ENCODE peak calls at places on chromosome 16, in seven cellular contexts. E is nephron progenitor cell, F is tibial artery, L is neural progenitor cell, T is right lobe of liver, O is heart left ventricle, R is body of pancreas. C is an unnamed sample.

GRCh38 chr16:31421587-31421986 is 6.6 kb downstream of the COX6A2 start:
- DNase-seq in E (no peak), T (no peak), R (no peak), L (no peak), F (no peak), O (no peak), C (no peak)

GRCh38 chr16:55248494-55248893 is 75.5 kb upstream of the IRX6 start:
- DNase-seq in F (no peak), R (no peak), E (no peak), T (no peak), O (no peak), L (no peak), C (no peak)

GRCh38 chr16:81462683-81463082 is 18.1 kb downstream of the CMIP start:
- DNase-seq in R (no peak), E (no peak), O (no peak), T (no peak), L (no peak), F (no peak), C (no peak)

GRCh38 chr16:86303787-86304685 is 206.3 kb upstream of the FOXF1 start:
- DNase-seq in T (no peak), O (no peak), L (no peak), F (no peak), R (no peak), E (peak; percentile 61), C (no peak)

GRCh38 chr16:10362077-10362863 is 23.6 kb upstream of the ATF7IP2 start:
- DNase-seq in E (no peak), F (no peak), L (no peak), T (peak; percentile 62), R (no peak), O (no peak), C (no peak)

GRCh38 chr16:28915181-28915580 is 9.9 kb downstream of the RABEP2 start:
- DNase-seq in F (no peak), O (no peak), R (no peak), E (no peak), T (no peak), L (no peak), C (no peak)

GRCh38 chr16:78866556-78866955 is 734.0 kb downstream of the MAF start:
- DNase-seq in T (no peak), F (no peak), L (no peak), E (no peak), R (no peak), O (no peak), C (no peak)

GRCh38 chr16:88292007-88292940 is 90.5 kb upstream of the ZNF469 start:
- DNase-seq in R (no peak), E (no peak), L (no peak), O (no peak), T (peak; percentile 37), F (no peak), C (no peak)

GRCh38 chr16:23145608-23146007 is 3.6 kb downstream of the USP31 start:
- DNase-seq in R (no peak), T (no peak), F (no peak), E (no peak), L (no peak), O (no peak), C (no peak)

GRCh38 chr16:56783332-56783731 is 53.4 kb downstream of the NUP93 start:
- DNase-seq in O (no peak), F (no peak), T (no peak), L (no peak), E (no peak), R (no peak), C (no peak)

GRCh38 chr16:4217246-4218131 is 24.4 kb downstream of the SRL start:
- DNase-seq in F (no peak), R (no peak), E (no peak), O (peak; percentile 90), T (no peak), L (peak; percentile 32), C (no peak)

GRCh38 chr16:85879975-85880831 is 18.8 kb upstream of the IRF8 start:
- DNase-seq in E (no peak), L (no peak), R (no peak), T (no peak), O (no peak), F (no peak), C (no peak)

GRCh38 chr16:82432261-82432660 is 194.5 kb upstream of the CDH13 start:
- DNase-seq in L (no peak), F (no peak), T (no peak), R (no peak), E (no peak), O (no peak), C (no peak)

GRCh38 chr16:67150058-67150832 is 553 bp downstream of the B3GNT9 start:
- DNase-seq in O (peak; percentile 62), T (peak; percentile 60), E (peak; percentile 77), F (peak; percentile 50), L (peak; percentile 86), R (peak; percentile 28), C (no peak)

GRCh38 chr16:306911-307370 is 24.0 kb downstream of the PDIA2 start:
- DNase-seq in O (no peak), R (no peak), F (no peak), L (no peak), E (no peak), T (no peak), C (no peak)

GRCh38 chr16:82629441-82630027 is 2.8 kb downstream of the CDH13 start:
- DNase-seq in O (no peak), T (no peak), F (no peak), R (no peak), L (peak; percentile 38), E (no peak), C (no peak)

GRCh38 chr16:80931985-80932720 is 74.5 kb downstream of the CMC2 start:
- DNase-seq in E (peak; percentile 67), T (peak; percentile 81), L (peak; percentile 72), R (peak; percentile 50), O (peak; percentile 82), F (peak; percentile 62), C (no peak)

GRCh38 chr16:1420111-1420539 is 422 bp downstream of the UQCC4 start:
- DNase-seq in F (no peak), E (no peak), T (peak; percentile 62), L (no peak), R (no peak), O (peak; percentile 39), C (no peak)

GRCh38 chr16:56629531-56629930 is 2.9 kb upstream of the MT1M start:
- DNase-seq in R (no peak), E (no peak), T (no peak), L (no peak), F (no peak), O (no peak), C (no peak)

GRCh38 chr16:87502308-87502969 is 9.6 kb upstream of the ZCCHC14 start:
- DNase-seq in L (no peak), O (no peak), R (no peak), E (no peak), T (no peak), F (no peak), C (no peak)

GRCh38 chr16:660459-661183 is 7.3 kb upstream of the RHOT2 start:
- DNase-seq in T (peak; percentile 91), O (peak; percentile 93), E (peak; percentile 88), R (peak; percentile 96), F (peak; percentile 89), L (peak; percentile 97), C (peak; percentile 61)

GRCh38 chr16:80317132-80318098 is 223.4 kb upstream of the DYNLRB2 start:
- DNase-seq in L (peak; percentile 34), T (no peak), O (no peak), F (no peak), E (peak; percentile 14), R (no peak), C (no peak)

GRCh38 chr16:89320717-89321501 is 103.4 kb downstream of the ZNF778 start:
- DNase-seq in O (peak; percentile 76), R (no peak), E (peak; percentile 54), L (peak; percentile 67), T (peak; percentile 54), F (no peak), C (no peak)

GRCh38 chr16:830107-830870 is 29.8 kb upstream of the GNG13 start:
- DNase-seq in F (no peak), L (no peak), T (no peak), E (no peak), O (no peak), R (no peak), C (no peak)

GRCh38 chr16:17386229-17386628 is 84.5 kb downstream of the XYLT1 start:
- DNase-seq in L (peak; percentile 78), F (no peak), E (no peak), T (no peak), O (no peak), R (no peak), C (no peak)

DNA sequence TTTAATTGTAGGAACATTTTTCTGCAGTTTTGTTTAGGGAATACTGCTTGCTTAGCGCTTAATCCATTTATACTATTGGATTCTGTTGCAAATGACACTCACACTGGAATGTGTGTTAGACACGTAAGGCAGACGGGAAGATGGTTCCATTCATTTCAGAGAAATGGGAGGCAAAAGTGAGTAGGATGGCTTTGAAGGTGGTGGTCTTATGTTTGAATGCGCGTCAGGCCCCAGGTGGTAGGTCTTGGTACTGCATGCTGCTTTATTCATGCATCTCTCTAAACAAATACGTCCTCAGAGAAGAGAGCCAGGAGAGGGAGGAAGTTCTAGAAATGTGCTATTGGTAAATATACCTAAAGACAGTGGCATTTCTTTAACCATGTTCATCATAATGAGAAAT is 997.6 kb upstream of the RBFOX1 start:
- DNase-seq in O (no peak), R (no peak), L (peak; percentile 43), F (no peak), E (peak; percentile 53), T (no peak), C (no peak)
- TF ChIP-seq CTCF in O (no peak), R (peak; percentile 20), L (peak; percentile 65), F (no peak), E (peak; percentile 73), T (peak; percentile 5), C (no peak)

GRCh38 chr16:11949527-11949926 is 7.7 kb upstream of the NPIPB2 start:
- DNase-seq in E (peak; percentile 27), F (no peak), O (no peak), T (no peak), R (peak; percentile 19), L (peak; percentile 75), C (no peak)
- TF ChIP-seq CTCF in E (peak; percentile 34), F (peak; percentile 19), O (peak; percentile 51), T (peak; percentile 51), R (peak; percentile 56), L (peak; percentile 56), C (peak; percentile 38)

DNA sequence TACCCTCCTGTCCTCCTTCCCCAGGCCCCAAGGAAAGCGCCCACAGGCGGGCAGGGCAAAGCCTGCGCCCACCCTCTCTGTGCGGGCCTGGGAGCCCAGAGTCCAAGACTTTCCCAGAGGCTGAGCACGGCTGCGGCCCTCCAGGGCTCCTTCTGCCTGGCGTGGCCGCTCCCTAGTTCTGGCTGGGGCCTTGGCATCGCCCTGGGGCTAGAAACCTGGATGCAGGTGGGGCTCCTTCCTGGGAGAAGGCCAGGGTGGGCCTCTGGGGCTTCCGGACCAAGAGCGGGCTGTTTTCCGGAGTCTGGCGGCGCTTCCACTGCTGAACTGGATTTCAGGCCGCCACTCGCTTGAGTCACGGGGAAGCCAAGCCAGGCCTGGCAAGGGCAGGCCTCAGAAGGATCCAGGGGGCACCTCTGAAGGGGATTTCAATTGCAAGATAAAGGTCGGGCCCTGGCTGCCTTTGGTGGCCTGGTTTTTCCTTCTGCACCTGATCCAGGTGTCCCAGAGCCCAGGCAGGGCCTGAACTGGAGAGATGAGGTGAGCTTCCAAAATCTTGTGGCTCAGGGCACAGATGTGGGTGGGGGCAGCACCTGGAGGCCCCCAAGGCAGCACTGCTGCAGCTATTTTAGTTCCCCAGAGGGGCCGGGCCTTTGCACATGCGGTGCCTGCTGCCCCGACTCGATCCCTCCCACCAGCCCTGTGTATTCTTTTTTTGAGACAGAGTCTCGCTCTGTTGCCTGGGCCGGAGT is 227.4 kb downstream of the MRTFB start:
- DNase-seq in T (no peak), L (no peak), R (no peak), E (no peak), O (no peak), F (no peak), C (no peak)
- TF ChIP-seq CTCF in T (no peak), L (no peak), R (no peak), E (no peak), O (no peak), F (no peak), C (no peak)

GRCh38 chr16:25108054-25108453 is 3.5 kb upstream of the LCMT1 start:
- DNase-seq in E (no peak), F (no peak), R (no peak), L (no peak), O (peak; percentile 46), T (no peak), C (no peak)
- TF ChIP-seq CTCF in E (no peak), F (no peak), R (no peak), L (no peak), O (no peak), T (no peak), C (no peak)